ENCODE peak calls at places on chromosome 6, in ten cellular contexts. W, Q, Y, P, Z, G, A, J, I and F are unnamed samples.

GRCh38 chr6:157069585-157069984 is 253.7 kb downstream of the TMEM242 start:
- DNase-seq in W (no peak), Q (no peak), Y (no peak), P (no peak), Z (no peak), G (no peak), A (no peak), J (no peak), I (no peak), F (no peak)

GRCh38 chr6:24357336-24358218 is at the start of gene DCDC2:
- DNase-seq in W (peak), Q (no peak), Y (peak), P (no peak), Z (peak), G (peak), A (peak), J (no peak), I (peak), F (peak)

GRCh38 chr6:27280064-27280539 is 32.0 kb downstream of the POM121L2 start:
- DNase-seq in W (peak), Q (no peak), Y (peak), P (no peak), Z (peak), G (no peak), A (peak), J (no peak), I (peak), F (no peak)

GRCh38 chr6:16129623-16130243 is 847 bp downstream of the MYLIP start:
- DNase-seq in W (no peak), Q (peak), Y (peak), P (peak), Z (peak), G (peak), A (peak), J (no peak), I (peak), F (no peak)

GRCh38 chr6:38117281-38117680 is 297.8 kb downstream of the ZFAND3 start:
- DNase-seq in W (no peak), Q (no peak), Y (peak), P (no peak), Z (peak), G (no peak), A (peak), J (no peak), I (peak), F (no peak)

GRCh38 chr6:93416575-93417420 is 2.6 kb downstream of the EPHA7 start:
- DNase-seq in W (peak), Q (peak), Y (no peak), P (peak), Z (peak), G (peak), A (no peak), J (no peak), I (peak), F (peak)

GRCh38 chr6:108791700-108792099 is 56.5 kb upstream of the ARMC2 start:
- DNase-seq in W (no peak), Q (no peak), Y (no peak), P (no peak), Z (no peak), G (no peak), A (no peak), J (no peak), I (no peak), F (no peak)

GRCh38 chr6:39451831-39452230 is 129.3 kb upstream of the KCNK16 start:
- DNase-seq in W (no peak), Q (no peak), Y (peak), P (no peak), Z (peak), G (no peak), A (peak), J (no peak), I (no peak), F (no peak)

GRCh38 chr6:34573567-34574183 is 17.5 kb upstream of the SPDEF start:
- DNase-seq in W (no peak), Q (no peak), Y (no peak), P (no peak), Z (no peak), G (peak), A (no peak), J (no peak), I (no peak), F (no peak)

GRCh38 chr6:107493158-107494057 is 3.5 kb downstream of the SOBP start:
- DNase-seq in W (no peak), Q (peak), Y (peak), P (no peak), Z (peak), G (no peak), A (peak), J (no peak), I (peak), F (no peak)

GRCh38 chr6:3228791-3229565 is 1.5 kb upstream of the TUBB2B start:
- DNase-seq in W (peak), Q (peak), Y (no peak), P (no peak), Z (no peak), G (no peak), A (no peak), J (no peak), I (no peak), F (no peak)

GRCh38 chr6:20261685-20262084 is 49.4 kb upstream of the MBOAT1 start:
- DNase-seq in W (no peak), Q (no peak), Y (no peak), P (no peak), Z (no peak), G (no peak), A (no peak), J (no peak), I (no peak), F (no peak)

GRCh38 chr6:141562801-141563763 is 569.6 kb upstream of the GJE1 start:
- DNase-seq in W (peak), Q (peak), Y (peak), P (peak), Z (peak), G (no peak), A (peak), J (peak), I (peak), F (peak)

GRCh38 chr6:21278078-21278790 is 315.3 kb upstream of the SOX4 start:
- DNase-seq in W (no peak), Q (peak), Y (peak), P (peak), Z (no peak), G (no peak), A (no peak), J (no peak), I (no peak), F (no peak)

GRCh38 chr6:96724641-96725040 is 112.6 kb downstream of the GPR63 start:
- DNase-seq in W (no peak), Q (no peak), Y (no peak), P (no peak), Z (no peak), G (no peak), A (no peak), J (no peak), I (no peak), F (no peak)

GRCh38 chr6:38192011-38192410 is 372.5 kb downstream of the ZFAND3 start:
- DNase-seq in W (no peak), Q (no peak), Y (no peak), P (no peak), Z (no peak), G (no peak), A (no peak), J (no peak), I (no peak), F (no peak)

GRCh38 chr6:73521351-73522254 is 771 bp upstream of the EEF1A1 start:
- DNase-seq in W (peak), Q (no peak), Y (peak), P (peak), Z (peak), G (peak), A (peak), J (no peak), I (peak), F (peak)

GRCh38 chr6:78670802-78671201 is 196.5 kb upstream of the IRAK1BP1 start:
- DNase-seq in W (no peak), Q (no peak), Y (no peak), P (no peak), Z (no peak), G (no peak), A (no peak), J (no peak), I (no peak), F (no peak)

GRCh38 chr6:142960098-142960497 is 15.1 kb upstream of the HIVEP2 start:
- DNase-seq in W (no peak), Q (no peak), Y (peak), P (no peak), Z (peak), G (no peak), A (peak), J (no peak), I (peak), F (no peak)

GRCh38 chr6:156627524-156627923 is 149.7 kb upstream of the ARID1B start:
- DNase-seq in W (no peak), Q (no peak), Y (no peak), P (no peak), Z (no peak), G (no peak), A (no peak), J (no peak), I (no peak), F (no peak)

GRCh38 chr6:83113258-83113657 is 45.8 kb downstream of the DOP1A start:
- DNase-seq in W (no peak), Q (no peak), Y (no peak), P (no peak), Z (no peak), G (no peak), A (no peak), J (no peak), I (no peak), F (no peak)

GRCh38 chr6:160348209-160348551 is at the start of gene SLC22A3:
- DNase-seq in W (no peak), Q (no peak), Y (no peak), P (peak), Z (peak), G (peak), A (no peak), J (no peak), I (no peak), F (no peak)
- H3K4me3 ChIP-seq in W (no peak), Q (no peak), Y (peak), P (peak), Z (peak), G (peak), A (peak), J (no peak), I (peak), F (peak)

GRCh38 chr6:100801036-100801435 is 80.1 kb downstream of the ASCC3 start:
- DNase-seq in W (no peak), Q (no peak), Y (no peak), P (no peak), Z (no peak), G (no peak), A (no peak), J (no peak), I (no peak), F (no peak)

DNA sequence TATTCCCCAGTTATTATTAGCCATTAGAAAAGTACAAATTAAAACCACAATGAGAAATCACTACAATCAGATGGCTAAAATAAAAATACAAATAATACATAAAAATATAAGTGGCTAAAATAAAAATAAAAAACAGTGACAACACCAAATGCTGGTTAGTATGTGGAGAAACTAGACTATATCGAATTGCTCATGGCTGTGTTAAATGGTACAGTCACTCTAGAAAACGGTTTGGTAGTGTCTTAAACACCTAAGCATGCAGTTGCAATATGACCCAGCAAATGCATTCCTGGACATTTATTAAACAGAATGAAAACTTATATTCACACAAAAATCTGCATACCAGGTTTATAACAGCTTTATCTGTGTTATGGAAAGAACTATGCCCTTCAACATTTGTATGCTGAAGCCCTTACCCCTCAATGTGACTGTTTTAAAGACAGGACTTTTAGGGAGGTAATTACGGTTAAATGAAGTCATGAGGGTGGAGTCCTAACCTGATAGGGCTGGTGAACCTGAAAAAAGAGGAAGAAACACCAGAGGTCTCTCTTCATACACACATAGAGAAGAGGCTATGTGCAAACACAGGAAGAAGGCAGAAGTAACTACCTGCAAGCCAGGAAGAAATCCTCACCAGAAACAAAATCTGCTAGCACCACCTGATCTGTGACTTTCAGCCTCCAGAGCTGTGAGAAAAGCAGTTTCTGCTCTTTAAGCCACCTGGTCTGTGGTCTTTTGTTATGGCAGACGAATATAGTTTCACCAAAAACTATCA is 84.9 kb downstream of the ASCC3 start:
- DNase-seq in W (no peak), Q (no peak), Y (no peak), P (no peak), Z (no peak), G (no peak), A (no peak), J (no peak), I (no peak), F (no peak)
- TF ChIP-seq CTCF in W (no peak), Q (no peak), Y (no peak), P (no peak), Z (no peak), G (no peak), A (no peak), J (peak), I (no peak), F (no peak)

GRCh38 chr6:169452869-169453186 is 199.2 kb upstream of the THBS2 start:
- DNase-seq in W (no peak), Q (no peak), Y (peak), P (no peak), Z (no peak), G (no peak), A (no peak), J (no peak), I (no peak), F (no peak)
- H3K4me3 ChIP-seq in W (no peak), Q (no peak), Y (no peak), P (peak), Z (no peak), G (no peak), A (no peak), J (no peak), I (no peak), F (no peak)

DNA sequence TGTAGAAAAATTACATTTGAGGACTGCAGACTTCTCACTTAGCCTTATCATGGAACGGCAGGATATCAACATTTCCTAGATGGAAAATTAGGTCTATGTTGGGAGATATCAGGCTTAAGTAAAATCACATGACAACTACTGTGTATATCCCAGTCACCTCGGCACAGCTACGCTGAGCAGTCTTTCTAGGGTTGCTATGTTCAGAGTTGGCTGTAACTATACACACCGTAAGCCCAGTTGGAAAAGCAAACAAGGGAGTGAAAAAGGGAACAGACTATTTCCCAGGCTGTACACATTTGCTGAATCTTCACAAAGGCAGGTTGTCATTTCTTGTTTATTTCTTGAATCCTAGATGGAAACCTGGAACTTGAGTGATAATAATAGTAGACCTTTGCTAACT is 80.7 kb upstream of the PTPRK start:
- DNase-seq in W (no peak), Q (no peak), Y (peak), P (no peak), Z (peak), G (no peak), A (peak), J (no peak), I (peak), F (no peak)
- TF ChIP-seq CTCF in W (no peak), Q (no peak), Y (no peak), P (no peak), Z (no peak), G (no peak), A (no peak), J (no peak), I (no peak), F (no peak)

GRCh38 chr6:31721351-31722020 is at the start of gene LY6G6C:
- DNase-seq in W (no peak), Q (no peak), Y (no peak), P (no peak), Z (no peak), G (peak), A (no peak), J (no peak), I (no peak), F (peak)

GRCh38 chr6:31722173-31722572 is 627 bp upstream of the LY6G6C start:
- DNase-seq in W (no peak), Q (no peak), Y (no peak), P (no peak), Z (no peak), G (peak), A (no peak), J (no peak), I (no peak), F (peak)

GRCh38 chr6:31718294-31718693 is 3.1 kb downstream of the LY6G6D start:
- DNase-seq in W (no peak), Q (no peak), Y (no peak), P (no peak), Z (no peak), G (peak), A (peak), J (no peak), I (no peak), F (no peak)

GRCh38 chr6:31719001-31719400 is 2.5 kb downstream of the LY6G6C start:
- DNase-seq in W (no peak), Q (peak), Y (no peak), P (no peak), Z (no peak), G (no peak), A (no peak), J (no peak), I (no peak), F (peak)

DNA sequence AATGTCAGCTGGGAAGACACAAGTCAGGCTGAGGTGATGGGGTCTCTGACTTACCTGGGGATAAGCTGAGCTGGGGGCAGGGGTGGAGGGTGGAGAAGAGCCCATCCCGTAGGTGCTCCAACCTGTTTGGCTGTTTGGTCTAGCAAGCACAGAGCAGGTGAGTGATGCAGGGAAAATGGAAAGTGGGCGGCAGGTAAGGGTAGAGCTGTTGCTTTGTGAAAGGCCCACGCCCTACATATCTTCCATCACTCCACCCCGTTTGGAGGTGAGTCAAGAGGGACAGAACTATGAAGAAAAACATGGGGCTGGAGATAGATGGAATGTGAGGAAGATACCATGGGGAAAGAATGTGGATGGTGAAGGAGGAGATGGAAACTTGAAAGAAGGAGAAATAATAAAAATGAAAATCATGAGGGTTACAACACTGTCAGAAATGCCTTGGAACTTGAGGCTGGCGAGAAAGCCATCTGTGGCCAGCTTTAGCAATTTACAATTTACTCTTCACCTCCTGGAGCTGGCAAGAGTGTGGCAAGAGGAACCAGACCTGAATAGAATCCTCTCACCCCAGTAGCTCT is 1.3 kb downstream of the LY6G6C start:
- DNase-seq in W (no peak), Q (no peak), Y (no peak), P (no peak), Z (no peak), G (peak), A (no peak), J (no peak), I (no peak), F (no peak)
- H3K4me3 ChIP-seq in W (no peak), Q (no peak), Y (no peak), P (no peak), Z (no peak), G (no peak), A (no peak), J (no peak), I (no peak), F (no peak)

DNA sequence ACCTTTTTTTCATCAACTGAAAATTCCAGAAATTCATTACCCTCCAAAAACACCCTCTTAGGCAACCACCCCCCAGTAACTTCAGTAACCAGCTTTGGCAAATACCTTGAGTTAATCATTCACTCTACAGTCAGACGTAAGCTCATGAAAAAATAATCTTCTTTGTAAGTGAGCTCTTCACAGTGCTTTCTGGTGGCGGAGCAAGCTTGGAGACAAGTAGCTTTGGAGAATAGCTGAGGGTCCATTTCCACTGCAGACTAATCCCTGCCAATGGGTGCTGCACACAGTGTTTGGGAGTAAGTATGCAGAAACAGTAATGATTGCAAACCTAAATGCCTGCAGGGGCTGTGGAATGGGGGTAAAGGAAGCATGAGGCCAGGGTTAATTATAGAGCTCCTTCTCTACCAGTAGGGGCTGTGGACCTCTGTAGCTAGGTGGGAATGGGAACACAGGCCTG is 56.8 kb upstream of the HINT3 start:
- DNase-seq in W (no peak), Q (peak), Y (no peak), P (no peak), Z (no peak), G (no peak), A (no peak), J (no peak), I (no peak), F (no peak)
- TF ChIP-seq CTCF in W (peak), Q (peak), Y (no peak), P (no peak), Z (no peak), G (no peak), A (no peak), J (no peak), I (no peak), F (no peak)